ENCODE peak calls at places on chromosomes 4 and X, in seven cellular contexts. One of them, this sample, is unnamed.

GRCh38 chr4:26238426-26238781 is 82.4 kb upstream of the RBPJ start:
- DNase-seq in cardiac fibroblast: no peak
- DNase-seq in AG09319: no peak
- DNase-seq in astrocyte of the cerebellum: no peak
- DNase-seq in NCI-H345: peak
- DNase-seq in RPMI7951: no peak
- DNase-seq in stomach: no peak
- DNase-seq in this sample: no peak

GRCh38 chrX:56728321-56728720 is 722 bp upstream of the NBDY start:
- DNase-seq in cardiac fibroblast: peak
- DNase-seq in AG09319: no peak
- DNase-seq in astrocyte of the cerebellum: no peak
- DNase-seq in NCI-H345: peak
- DNase-seq in RPMI7951: peak
- DNase-seq in stomach: no peak
- DNase-seq in this sample: peak

GRCh38 chr4:153488006-153488718 is 22.0 kb downstream of the TMEM131L start:
- DNase-seq in cardiac fibroblast: peak
- DNase-seq in AG09319: no peak
- DNase-seq in astrocyte of the cerebellum: no peak
- DNase-seq in NCI-H345: no peak
- DNase-seq in RPMI7951: peak
- DNase-seq in stomach: no peak
- DNase-seq in this sample: no peak

GRCh38 chr4:127055349-127055748 is 577.4 kb upstream of the INTU start:
- DNase-seq in cardiac fibroblast: no peak
- DNase-seq in AG09319: peak
- DNase-seq in astrocyte of the cerebellum: peak
- DNase-seq in NCI-H345: peak
- DNase-seq in RPMI7951: peak
- DNase-seq in stomach: no peak
- DNase-seq in this sample: no peak

GRCh38 chrX:46791927-46792825 is 33.3 kb upstream of the SLC9A7 start:
- DNase-seq in cardiac fibroblast: peak
- DNase-seq in AG09319: peak
- DNase-seq in astrocyte of the cerebellum: peak
- DNase-seq in NCI-H345: no peak
- DNase-seq in RPMI7951: peak
- DNase-seq in stomach: peak
- DNase-seq in this sample: peak

GRCh38 chr4:187172340-187172761 is 448.7 kb upstream of the FAT1 start:
- DNase-seq in cardiac fibroblast: peak
- DNase-seq in AG09319: peak
- DNase-seq in astrocyte of the cerebellum: no peak
- DNase-seq in NCI-H345: no peak
- DNase-seq in RPMI7951: peak
- DNase-seq in stomach: no peak
- DNase-seq in this sample: peak

GRCh38 chrX:105882581-105883275 is 60.4 kb downstream of the NRK start:
- DNase-seq in cardiac fibroblast: no peak
- DNase-seq in AG09319: no peak
- DNase-seq in astrocyte of the cerebellum: peak
- DNase-seq in NCI-H345: no peak
- DNase-seq in RPMI7951: no peak
- DNase-seq in stomach: no peak
- DNase-seq in this sample: no peak

GRCh38 chr4:186669159-186669720 is 54.4 kb downstream of the FAT1 start:
- DNase-seq in cardiac fibroblast: peak
- DNase-seq in AG09319: peak
- DNase-seq in astrocyte of the cerebellum: peak
- DNase-seq in NCI-H345: no peak
- DNase-seq in RPMI7951: peak
- DNase-seq in stomach: no peak
- DNase-seq in this sample: peak

GRCh38 chr4:165971941-165972340 is 98.9 kb downstream of the TLL1 start:
- DNase-seq in cardiac fibroblast: peak
- DNase-seq in AG09319: no peak
- DNase-seq in astrocyte of the cerebellum: no peak
- DNase-seq in NCI-H345: no peak
- DNase-seq in RPMI7951: no peak
- DNase-seq in stomach: no peak
- DNase-seq in this sample: peak

GRCh38 chrX:153460826-153461225 is 9.6 kb downstream of the HAUS7 start:
- DNase-seq in cardiac fibroblast: peak
- DNase-seq in AG09319: no peak
- DNase-seq in astrocyte of the cerebellum: no peak
- DNase-seq in NCI-H345: peak
- DNase-seq in RPMI7951: peak
- DNase-seq in stomach: peak
- DNase-seq in this sample: peak

GRCh38 chr4:18388029-18388428 is 366.5 kb upstream of the LCORL start:
- DNase-seq in cardiac fibroblast: no peak
- DNase-seq in AG09319: no peak
- DNase-seq in astrocyte of the cerebellum: peak
- DNase-seq in NCI-H345: no peak
- DNase-seq in RPMI7951: peak
- DNase-seq in stomach: no peak
- DNase-seq in this sample: no peak

GRCh38 chr4:36844448-36844847 is 400.1 kb upstream of the NWD2 start:
- DNase-seq in cardiac fibroblast: no peak
- DNase-seq in AG09319: no peak
- DNase-seq in astrocyte of the cerebellum: no peak
- DNase-seq in NCI-H345: no peak
- DNase-seq in RPMI7951: no peak
- DNase-seq in stomach: no peak
- DNase-seq in this sample: no peak

GRCh38 chrX:21384178-21384577 is 10.0 kb downstream of the CNKSR2 start:
- DNase-seq in cardiac fibroblast: no peak
- DNase-seq in AG09319: no peak
- DNase-seq in astrocyte of the cerebellum: no peak
- DNase-seq in NCI-H345: no peak
- DNase-seq in RPMI7951: no peak
- DNase-seq in stomach: no peak
- DNase-seq in this sample: no peak

GRCh38 chrX:79975605-79976004 is 38.9 kb upstream of the TBX22 start:
- DNase-seq in cardiac fibroblast: no peak
- DNase-seq in AG09319: no peak
- DNase-seq in astrocyte of the cerebellum: no peak
- DNase-seq in NCI-H345: no peak
- DNase-seq in RPMI7951: no peak
- DNase-seq in stomach: no peak
- DNase-seq in this sample: no peak